ENCODE peak calls at places on chromosomes 2 and 18, in seven cellular contexts. S is HFF-Myc, R is type B pancreatic cell, T is foreskin keratinocyte, V is pancreas, Z is AG04449, O is ovary. X is an unnamed sample.

GRCh38 chr2:191189112-191189635 is 38.4 kb upstream of the STAT4 start:
- DNase-seq in T (peak), Z (no peak), S (no peak), V (no peak), O (no peak), R (no peak), X (no peak)

GRCh38 chr2:74887961-74888670 is 54.2 kb downstream of the HK2 start:
- DNase-seq in V (no peak), T (peak), O (no peak), R (no peak), S (no peak), Z (no peak), X (no peak)

GRCh38 chr2:218387369-218388194 is 5.5 kb downstream of the SLC11A1 start:
- DNase-seq in T (peak), V (peak), Z (no peak), R (no peak), S (peak), O (peak), X (peak)

GRCh38 chr18:22057908-22058527 is 111.4 kb upstream of the GATA6 start:
- DNase-seq in T (no peak), V (no peak), R (no peak), S (no peak), O (no peak), Z (no peak), X (no peak)

GRCh38 chr2:61255580-61256437 is 93.8 kb downstream of the C2orf74 start:
- DNase-seq in V (no peak), O (no peak), S (peak), R (no peak), T (peak), Z (peak), X (no peak)

GRCh38 chr18:59047321-59047991 is 92.2 kb upstream of the SEC11C start:
- DNase-seq in V (no peak), R (no peak), T (no peak), S (no peak), O (no peak), Z (no peak), X (no peak)

GRCh38 chr2:222052934-222053367 is 245.8 kb downstream of the PAX3 start:
- DNase-seq in S (no peak), Z (no peak), T (no peak), V (no peak), R (no peak), O (no peak), X (peak)

GRCh38 chr2:213069531-213069930 is 81.9 kb downstream of the IKZF2 start:
- DNase-seq in S (no peak), Z (no peak), V (no peak), O (no peak), R (no peak), T (peak), X (no peak)

GRCh38 chr18:10791141-10791808 is 265.4 kb downstream of the NAPG start:
- DNase-seq in T (no peak), R (no peak), Z (no peak), V (no peak), O (no peak), S (no peak), X (no peak)

GRCh38 chr2:76296400-76296799 is 585.7 kb upstream of the GCFC2 start:
- DNase-seq in T (no peak), R (no peak), Z (no peak), S (no peak), V (no peak), O (no peak), X (no peak)

GRCh38 chr18:44789704-44790103 is 109.0 kb downstream of the SETBP1 start:
- DNase-seq in O (no peak), Z (no peak), S (no peak), R (no peak), T (peak), V (no peak), X (peak)

GRCh38 chr2:237692601-237693079 is 65.3 kb downstream of the LRRFIP1 start:
- DNase-seq in V (peak), O (peak), R (no peak), T (no peak), S (no peak), Z (no peak), X (peak)

GRCh38 chr2:11699686-11700670 is 30.0 kb upstream of the NTSR2 start:
- DNase-seq in S (no peak), T (no peak), O (no peak), V (no peak), Z (no peak), R (no peak), X (no peak)

GRCh38 chr2:63668464-63668863 is 79.7 kb downstream of the MDH1 start:
- DNase-seq in V (no peak), Z (no peak), T (no peak), O (no peak), S (no peak), R (no peak), X (no peak)

GRCh38 chr2:86225581-86225980 is 26.3 kb downstream of the MRPL35 start:
- DNase-seq in S (no peak), V (no peak), R (no peak), T (no peak), O (peak), Z (no peak), X (no peak)

GRCh38 chr2:116754371-116755101 is 1060.0 kb upstream of the DDX18 start:
- DNase-seq in Z (no peak), O (no peak), R (no peak), S (no peak), V (no peak), T (no peak), X (peak)

GRCh38 chr2:181573140-181573736 is 83.7 kb downstream of the CERKL start:
- DNase-seq in S (no peak), V (no peak), R (no peak), Z (no peak), O (no peak), T (peak), X (no peak)

GRCh38 chr2:96238266-96238665 is 27.5 kb downstream of the TMEM127 start:
- DNase-seq in Z (no peak), T (no peak), R (no peak), S (no peak), O (no peak), V (no peak), X (no peak)

GRCh38 chr2:222609391-222609790 is 46.5 kb downstream of the FARSB start:
- DNase-seq in T (no peak), Z (no peak), R (no peak), O (no peak), S (no peak), V (no peak), X (no peak)

GRCh38 chr2:196088209-196088608 is 19.6 kb upstream of the DNAH7 start:
- DNase-seq in Z (no peak), V (no peak), O (no peak), S (no peak), T (peak), R (no peak), X (no peak)

GRCh38 chr2:190436552-190436951 is 28.4 kb downstream of the MFSD6 start:
- DNase-seq in O (no peak), V (no peak), Z (no peak), T (no peak), R (no peak), S (no peak), X (no peak)

GRCh38 chr2:144999040-144999875 is 479.3 kb upstream of the ZEB2 start:
- DNase-seq in T (no peak), V (no peak), O (peak), Z (no peak), S (no peak), R (no peak), X (no peak)

GRCh38 chr2:42969231-42970150 is 177.1 kb upstream of the HAAO start:
- DNase-seq in Z (peak), V (peak), S (no peak), R (no peak), T (peak), O (peak), X (no peak)

GRCh38 chr18:62989195-62989594 is 273.9 kb downstream of the PHLPP1 start:
- DNase-seq in S (no peak), R (no peak), V (no peak), O (no peak), T (no peak), Z (no peak), X (no peak)

GRCh38 chr2:111698743-111699554 is 185.0 kb downstream of the ANAPC1 start:
- DNase-seq in O (no peak), R (no peak), Z (peak), T (peak), V (no peak), S (peak), X (no peak)
- TF ChIP-seq CTCF in O (no peak), R (peak), Z (peak), T (peak), V (no peak), S (peak), X (no peak)

GRCh38 chr18:75054611-75055010 is 154.3 kb downstream of the PTGR3 start:
- DNase-seq in R (no peak), Z (no peak), S (no peak), T (no peak), V (no peak), O (no peak), X (no peak)
- TF ChIP-seq CTCF in R (no peak), Z (no peak), S (no peak), T (no peak), V (no peak), O (no peak), X (no peak)

DNA sequence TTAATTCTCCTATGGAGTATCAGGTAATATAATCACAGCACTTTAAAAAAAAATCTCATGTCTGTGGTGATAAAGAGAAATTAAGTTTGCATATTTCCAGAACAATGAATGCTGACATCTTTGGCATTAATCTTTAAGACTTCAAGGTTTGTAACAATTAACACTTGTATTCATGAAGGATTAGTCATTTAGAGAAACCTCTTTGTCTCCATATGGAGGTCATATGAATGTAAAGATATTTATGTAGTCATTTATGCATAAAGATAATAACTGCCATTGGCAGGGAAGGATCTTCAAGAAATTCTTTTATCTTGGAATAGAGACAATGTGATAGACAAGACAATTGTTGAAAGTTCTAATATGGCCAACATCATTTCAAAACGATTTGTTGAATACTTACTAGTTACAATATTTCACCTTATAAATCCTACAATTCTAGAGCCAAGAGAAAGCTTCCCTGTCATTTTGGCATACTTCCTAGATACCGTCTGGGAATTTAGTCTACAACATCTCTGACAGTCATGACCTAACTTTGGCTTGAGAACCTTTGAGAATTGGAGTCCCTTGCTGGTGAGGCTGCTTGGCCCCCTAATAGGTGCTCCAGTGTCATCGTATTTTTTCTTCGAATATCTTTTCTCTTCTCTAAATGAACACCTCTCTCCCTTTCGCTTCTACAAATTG is 33.6 kb downstream of the RASGRP3 start:
- DNase-seq in R (no peak), S (no peak), T (no peak), O (no peak), Z (no peak), V (no peak), X (no peak)
- TF ChIP-seq CTCF in R (no peak), S (no peak), T (no peak), O (no peak), Z (no peak), V (no peak), X (no peak)

DNA sequence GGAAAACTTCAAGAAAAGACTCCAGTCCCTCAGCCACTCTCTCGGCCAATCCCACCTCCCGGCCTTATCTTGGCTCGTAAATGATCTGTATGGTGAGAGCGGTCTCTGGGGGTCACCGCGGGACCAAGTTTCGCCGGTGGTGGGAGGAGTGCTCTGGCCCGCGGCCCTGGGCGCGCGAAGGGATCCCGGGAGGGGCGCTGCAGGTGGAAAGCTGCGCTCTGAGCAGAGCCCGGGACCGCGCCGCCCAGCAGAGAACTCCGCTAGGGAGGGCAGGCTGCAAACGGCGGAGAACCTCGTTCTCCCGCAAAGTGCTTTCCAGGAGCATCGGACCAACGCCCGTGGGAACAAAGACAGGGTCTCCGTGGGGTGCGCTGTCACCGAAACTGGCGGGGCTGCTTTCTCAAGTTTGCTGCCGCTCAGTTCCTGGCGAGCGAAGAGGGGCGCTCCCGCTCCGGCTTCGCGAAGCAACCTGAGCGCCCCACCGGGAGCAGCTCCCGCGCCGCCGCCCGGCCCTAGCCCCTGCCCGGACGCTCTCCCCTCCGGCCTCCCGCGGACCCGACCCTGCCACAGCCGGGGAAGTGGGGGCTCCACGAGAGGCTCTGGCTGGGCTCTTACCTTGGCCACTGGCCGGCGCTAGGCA is 508 bp downstream of the LRP2 start:
- DNase-seq in T (no peak), Z (no peak), O (no peak), R (peak), V (peak), S (no peak), X (peak)
- TF ChIP-seq CTCF in T (no peak), Z (no peak), O (no peak), R (no peak), V (no peak), S (no peak), X (no peak)

GRCh38 chr18:25685088-25685487 is 333.1 kb upstream of the ZNF521 start:
- DNase-seq in S (no peak), V (no peak), T (no peak), Z (no peak), O (no peak), R (no peak), X (no peak)

GRCh38 chr18:25686960-25687520 is 335.1 kb upstream of the ZNF521 start:
- DNase-seq in O (no peak), V (no peak), S (no peak), Z (no peak), T (no peak), R (no peak), X (no peak)
- TF ChIP-seq CTCF in O (no peak), V (no peak), S (no peak), Z (no peak), T (no peak), R (no peak), X (no peak)

DNA sequence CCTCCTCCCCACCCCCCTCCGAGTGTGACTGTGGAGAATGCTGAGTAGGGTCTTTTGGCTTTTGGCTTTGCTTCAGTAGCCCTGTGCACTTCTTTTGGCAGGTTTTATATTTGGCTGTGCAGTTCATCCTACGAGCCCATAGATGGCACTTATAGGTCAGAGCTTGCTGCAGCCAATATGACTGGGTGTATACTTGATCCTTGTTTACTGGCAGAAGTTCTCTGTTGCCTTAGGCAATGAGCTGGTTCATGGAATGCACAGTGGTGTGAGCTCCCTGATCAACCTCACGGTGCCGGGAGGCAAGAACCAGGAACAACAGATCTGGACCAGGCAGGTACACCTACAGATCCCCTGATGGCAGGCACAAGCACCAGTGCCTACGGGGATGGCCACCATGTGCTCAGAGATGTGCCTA is 190.2 kb downstream of the KIAA1328 start:
- DNase-seq in T (peak), R (no peak), V (no peak), S (peak), O (no peak), Z (no peak), X (no peak)
- TF ChIP-seq CTCF in T (peak), R (peak), V (no peak), S (peak), O (no peak), Z (peak), X (no peak)

DNA sequence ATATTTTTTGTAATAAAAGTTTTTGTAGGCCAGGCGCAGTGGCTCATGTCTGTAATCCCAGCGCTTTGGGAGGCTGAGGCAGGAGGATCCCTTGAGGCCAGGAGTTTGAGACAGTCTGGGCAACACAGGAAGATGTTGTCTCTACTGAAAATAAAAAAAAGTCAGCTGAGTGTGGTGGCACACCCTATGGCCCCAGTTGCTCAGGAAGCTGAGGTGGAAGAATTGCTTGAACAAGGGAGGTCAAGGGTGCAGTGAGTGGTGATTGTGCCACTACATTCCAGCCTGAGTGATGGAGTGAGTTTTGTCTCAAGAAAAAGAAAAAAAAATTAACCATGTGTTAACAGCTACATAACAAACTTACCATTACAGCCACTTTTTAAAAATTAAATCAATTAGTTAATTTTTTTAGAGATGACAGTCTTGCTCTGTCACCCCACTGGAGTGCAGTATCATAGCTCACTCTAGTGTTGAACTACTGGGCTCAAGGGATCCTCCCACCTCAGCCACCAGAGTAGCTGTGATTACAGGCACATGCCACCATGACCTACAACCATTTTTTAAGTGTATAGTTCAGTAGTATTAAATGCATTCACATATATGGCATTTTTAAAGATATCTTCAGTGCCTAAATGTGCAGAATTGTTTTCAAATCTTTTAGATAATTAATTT is 67.2 kb upstream of the ACYP2 start:
- DNase-seq in Z (no peak), V (no peak), S (no peak), T (no peak), O (no peak), R (no peak), X (no peak)
- TF ChIP-seq CTCF in Z (no peak), V (no peak), S (no peak), T (peak), O (no peak), R (no peak), X (no peak)

GRCh38 chr2:209937893-209938292 is 64.5 kb upstream of the RPE start:
- DNase-seq in V (no peak), Z (no peak), O (no peak), T (no peak), S (no peak), R (no peak), X (no peak)

GRCh38 chr2:209933499-209934458 is 68.7 kb upstream of the RPE start:
- DNase-seq in V (no peak), S (peak), R (no peak), O (no peak), Z (no peak), T (peak), X (no peak)

GRCh38 chr2:209940923-209941322 is 61.5 kb upstream of the RPE start:
- DNase-seq in V (no peak), T (no peak), S (no peak), Z (no peak), O (no peak), R (no peak), X (no peak)

GRCh38 chr2:209938906-209939305 is 63.5 kb upstream of the RPE start:
- DNase-seq in R (no peak), T (no peak), O (no peak), V (no peak), Z (no peak), S (no peak), X (no peak)

GRCh38 chr2:209936106-209936663 is 66.3 kb upstream of the RPE start:
- DNase-seq in S (no peak), V (no peak), O (no peak), T (no peak), R (no peak), Z (no peak), X (no peak)
- TF ChIP-seq CTCF in S (no peak), V (no peak), O (no peak), T (peak), R (peak), Z (no peak), X (no peak)

GRCh38 chr2:199485732-199486335 is 28.1 kb upstream of the SATB2 start:
- DNase-seq in T (no peak), O (no peak), R (no peak), Z (no peak), V (peak), S (peak), X (peak)
- TF ChIP-seq CTCF in T (peak), O (no peak), R (peak), Z (peak), V (peak), S (peak), X (peak)

DNA sequence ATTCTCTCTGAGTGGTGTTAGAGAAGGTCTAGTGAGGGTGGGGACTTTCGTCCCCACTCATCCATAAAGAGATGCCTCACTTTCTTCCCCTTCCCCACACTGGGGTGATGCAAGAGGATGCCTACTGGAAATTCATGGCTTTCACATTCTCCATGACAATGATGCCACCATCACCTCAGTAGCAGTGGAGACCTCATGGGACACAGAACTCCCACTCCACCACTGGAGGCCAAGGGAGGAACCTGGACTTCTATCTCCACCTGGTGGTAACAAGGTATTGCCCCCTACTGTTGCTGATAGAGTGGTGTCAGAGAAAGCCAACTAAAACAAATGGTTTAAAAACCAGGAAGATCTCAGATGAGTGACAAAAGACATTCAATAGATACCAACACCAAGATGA is 110.9 kb downstream of the INHBB start:
- DNase-seq in R (no peak), O (no peak), T (no peak), Z (no peak), V (no peak), S (no peak), X (no peak)
- TF ChIP-seq CTCF in R (no peak), O (no peak), T (peak), Z (no peak), V (no peak), S (peak), X (no peak)

X was measured in nephron progenitor cell.